ENCODE peak calls at places on chromosomes 13 and 19, in four cellular contexts. U, H, Q and I are unnamed samples.

GRCh38 chr19:42422576-42423461 is 4.4 kb downstream of the LIPE start:
- DNase-seq in U (no peak), H (no peak), Q (no peak), I (peak)

GRCh38 chr19:8391274-8392016 is 1.3 kb downstream of the RAB11B start:
- DNase-seq in U (no peak), H (no peak), Q (no peak), I (no peak)

GRCh38 chr13:24276310-24276709 is 33.1 kb upstream of the C1QTNF9 start:
- DNase-seq in U (no peak), H (no peak), Q (no peak), I (peak)

GRCh38 chr19:3663838-3664237 is 36.4 kb downstream of the PIP5K1C start:
- DNase-seq in U (no peak), H (no peak), Q (no peak), I (no peak)

GRCh38 chr13:27034678-27035111 is 136.9 kb downstream of the USP12 start:
- DNase-seq in U (no peak), H (no peak), Q (no peak), I (no peak)

GRCh38 chr19:31668916-31669315 is 319.7 kb upstream of the TSHZ3 start:
- DNase-seq in U (no peak), H (no peak), Q (no peak), I (no peak)

GRCh38 chr19:49413348-49413747 is 9.9 kb downstream of the PTH2 start:
- DNase-seq in U (no peak), H (no peak), Q (no peak), I (no peak)

GRCh38 chr19:40403262-40403984 is 9.8 kb downstream of the PRX start:
- DNase-seq in U (peak), H (peak), Q (peak), I (peak)

GRCh38 chr13:26280295-26280694 is 26.4 kb downstream of the CDK8 start:
- DNase-seq in U (peak), H (no peak), Q (peak), I (no peak)

GRCh38 chr13:60335531-60335930 is 61.5 kb upstream of the TDRD3 start:
- DNase-seq in U (no peak), H (peak), Q (peak), I (no peak)

GRCh38 chr19:46746281-46746965 is at the start of gene STRN4:
- DNase-seq in U (no peak), H (peak), Q (no peak), I (peak)

GRCh38 chr13:113008841-113009240 is 39.8 kb downstream of the MCF2L start:
- DNase-seq in U (no peak), H (no peak), Q (no peak), I (no peak)

GRCh38 chr19:33220735-33221134 is 4.9 kb downstream of the SLC7A10 start:
- DNase-seq in U (no peak), H (no peak), Q (no peak), I (no peak)

GRCh38 chr13:26024558-26024957 is 27.3 kb downstream of the SHISA2 start:
- DNase-seq in U (no peak), H (no peak), Q (no peak), I (no peak)

GRCh38 chr19:10191347-10191746 is 3.4 kb downstream of the DNMT1 start:
- DNase-seq in U (peak), H (no peak), Q (no peak), I (no peak)

GRCh38 chr13:40974460-40975407 is 44.4 kb downstream of the ELF1 start:
- DNase-seq in U (no peak), H (peak), Q (peak), I (no peak)

GRCh38 chr19:7522072-7522922 is at the start of gene MCOLN1:
- DNase-seq in U (peak), H (peak), Q (peak), I (peak)

GRCh38 chr19:19817357-19817756 is 4.2 kb downstream of the ZNF506 start:
- DNase-seq in U (no peak), H (no peak), Q (no peak), I (no peak)

GRCh38 chr13:78709028-78709427 is 50.1 kb upstream of the OBI1 start:
- DNase-seq in U (no peak), H (no peak), Q (no peak), I (no peak)

GRCh38 chr13:35621989-35622388 is 145.5 kb upstream of the MAB21L1 start:
- DNase-seq in U (no peak), H (no peak), Q (peak), I (no peak)

GRCh38 chr19:28961772-28962500 is 251.0 kb downstream of the UQCRFS1 start:
- DNase-seq in U (peak), H (peak), Q (peak), I (no peak)

GRCh38 chr19:57099199-57099661 is 20.6 kb upstream of the USP29 start:
- DNase-seq in U (no peak), H (peak), Q (peak), I (peak)